ENCODE peak calls at places on chromosomes 12 and 14, in five cellular contexts. S is body of pancreas, Z is OCI-LY7, N is ovary, T is GM06990. V is an unnamed sample.

GRCh38 chr12:124506145-124506831 is 61.1 kb downstream of the NCOR2 start:
- DNase-seq in S (peak; percentile 68), Z (no peak), N (peak; percentile 92), T (no peak), V (no peak)

GRCh38 chr12:74021937-74022336 is 515.7 kb upstream of the ATXN7L3B start:
- DNase-seq in S (peak; percentile 61), Z (peak; percentile 6), N (peak; percentile 18), T (no peak), V (peak; percentile 69)

GRCh38 chr12:124458220-124458991 is 109.0 kb downstream of the NCOR2 start:
- DNase-seq in S (no peak), Z (no peak), N (no peak), T (no peak), V (no peak)

GRCh38 chr12:45309826-45310626 is 94.1 kb downstream of the ANO6 start:
- DNase-seq in S (no peak), Z (no peak), N (no peak), T (no peak), V (no peak)

GRCh38 chr12:68943848-68944247 is 10.9 kb upstream of the CPM start:
- DNase-seq in S (no peak), Z (no peak), N (no peak), T (no peak), V (no peak)

GRCh38 chr14:80959448-80960006 is 4.1 kb downstream of the TSHR start:
- DNase-seq in S (no peak), Z (peak; percentile 99), N (no peak), T (peak; percentile 68), V (peak; percentile 95)

GRCh38 chr12:131281016-131281415 is 327.3 kb downstream of the ADGRD1 start:
- DNase-seq in S (peak; percentile 5), Z (no peak), N (peak; percentile 3), T (no peak), V (no peak)

GRCh38 chr14:24179961-24180726 is 8.3 kb downstream of the REC8 start:
- DNase-seq in S (no peak), Z (no peak), N (no peak), T (no peak), V (no peak)

GRCh38 chr14:85178869-85179268 is 351.1 kb upstream of the FLRT2 start:
- DNase-seq in S (no peak), Z (no peak), N (no peak), T (no peak), V (no peak)

GRCh38 chr14:68232643-68233055 is 413.1 kb downstream of the RAD51B start:
- DNase-seq in S (peak; percentile 72), Z (no peak), N (peak; percentile 68), T (peak; percentile 78), V (peak; percentile 95)

GRCh38 chr12:128339121-128339520 is 72.2 kb downstream of the TMEM132C start:
- DNase-seq in S (no peak), Z (no peak), N (peak; percentile 56), T (no peak), V (no peak)

GRCh38 chr14:52032196-52032865 is 36.5 kb downstream of the NID2 start:
- DNase-seq in S (no peak), Z (no peak), N (no peak), T (no peak), V (no peak)

GRCh38 chr12:40105515-40106201 is at the start of gene SLC2A13:
- DNase-seq in S (peak; percentile 81), Z (peak; percentile 88), N (peak; percentile 71), T (peak; percentile 72), V (peak; percentile 84)

DNA sequence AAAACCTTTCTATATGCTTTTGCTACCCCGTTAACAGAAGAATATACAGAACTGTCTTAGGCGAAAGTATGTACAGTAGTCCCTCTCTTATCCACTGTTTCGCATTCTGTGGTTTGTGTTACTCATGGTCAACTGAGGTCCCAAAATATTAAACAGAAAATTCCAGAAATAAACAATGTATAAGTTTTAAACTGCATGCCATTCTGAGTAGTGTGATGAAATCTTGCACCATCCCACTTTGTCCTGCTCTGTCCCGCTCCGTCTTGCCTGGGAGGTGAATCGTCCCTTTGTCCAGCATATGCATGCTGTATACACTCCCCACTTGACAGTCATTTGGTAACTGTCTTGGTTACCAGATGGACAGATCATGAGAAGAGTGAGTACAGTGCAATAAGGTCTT is 70.1 kb upstream of the STRN3 start:
- DNase-seq in S (no peak), Z (no peak), N (no peak), T (no peak), V (no peak)
- TF ChIP-seq CTCF in S (no peak), Z (no peak), N (no peak), T (no peak), V (no peak)

GRCh38 chr12:133204264-133204603 is 22.9 kb downstream of the ZNF268 start:
- DNase-seq in S (no peak), Z (no peak), N (no peak), T (no peak), V (no peak)
- H3K4me3 ChIP-seq in S (no peak overlapping the region), Z (no peak overlapping the region), N (no peak overlapping the region), T (no peak overlapping the region), V (no peak overlapping the region)

DNA sequence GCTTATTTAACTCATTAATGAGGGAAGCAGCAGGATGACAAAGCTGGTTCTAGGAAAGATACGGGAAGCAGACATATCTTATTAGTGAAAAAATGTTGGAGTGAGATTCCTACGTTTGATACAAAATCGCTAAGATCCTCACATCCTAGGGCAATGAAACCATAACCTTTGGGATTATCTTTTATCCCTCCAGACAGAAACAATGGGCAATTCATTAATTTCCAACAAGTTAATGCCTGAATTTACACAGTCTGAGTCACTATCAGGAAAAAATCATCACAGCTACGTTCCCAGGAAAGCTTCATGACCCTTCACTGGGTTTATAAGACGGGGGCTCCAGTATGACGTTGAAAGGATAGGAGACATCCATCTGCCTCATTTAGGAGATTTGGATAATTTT is 45.0 kb downstream of the SLC24A4 start:
- DNase-seq in S (no peak), Z (no peak), N (no peak), T (no peak), V (no peak)
- TF ChIP-seq CTCF in S (no peak), Z (no peak), N (no peak), T (no peak), V (no peak)

GRCh38 chr14:60658116-60658515 is 8.8 kb upstream of the SIX1 start:
- DNase-seq in S (no peak), Z (peak; percentile 30), N (no peak), T (no peak), V (no peak)
- H3K4me3 ChIP-seq in S (no peak overlapping the region), Z (peak overlapping the region; percentile 70), N (no peak overlapping the region), T (peak overlapping the region; percentile 85), V (peak overlapping the region; percentile 85)

DNA sequence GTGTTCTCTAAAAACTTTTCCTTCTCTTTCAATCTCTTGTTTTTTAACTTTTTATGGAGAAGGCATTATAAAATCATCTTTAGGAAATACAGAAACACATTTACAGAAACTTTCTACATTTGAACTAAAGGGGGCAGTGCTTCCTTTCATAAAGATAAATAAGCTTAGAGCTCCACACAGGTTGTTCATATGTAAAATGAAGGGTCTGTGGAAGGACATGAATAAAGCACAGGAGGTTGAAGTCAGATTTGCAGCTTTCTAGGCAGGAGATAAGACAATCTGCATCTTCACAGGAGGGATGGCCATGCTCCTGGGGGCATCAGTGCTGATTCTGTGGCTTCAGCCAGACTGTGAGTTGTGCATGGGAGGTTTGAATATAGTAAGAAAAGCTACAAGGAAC is 426.0 kb downstream of the DAD1 start:
- DNase-seq in S (no peak), Z (peak; percentile 12), N (no peak), T (no peak), V (peak; percentile 10)
- TF ChIP-seq CTCF in S (no peak), Z (peak; percentile 72), N (no peak), T (peak; percentile 15), V (peak; percentile 3)

GRCh38 chr14:102320671-102321455 is 1.3 kb downstream of the ZNF839 start:
- DNase-seq in S (no peak), Z (no peak), N (no peak), T (no peak), V (no peak)
- H3K4me3 ChIP-seq in S (no peak overlapping the region), Z (peak overlapping the region; percentile 78), N (no peak overlapping the region), T (peak overlapping the region; percentile 83), V (peak overlapping the region; percentile 84)

GRCh38 chr14:65850429-65851145 is 438.1 kb downstream of the FUT8 start:
- DNase-seq in S (no peak), Z (no peak), N (no peak), T (no peak), V (peak; percentile 10)
- TF ChIP-seq CTCF in S (no peak), Z (no peak), N (no peak), T (no peak), V (no peak)

V was measured in GM12865.